ENCODE peak calls at places on chromosome 14, in four cellular contexts. M, U, C and I are unnamed samples.

GRCh38 chr14:100436745-100437406 is 113.7 kb downstream of the SLC25A47 start:
- DNase-seq in M (no peak), U (no peak), C (no peak), I (no peak)

GRCh38 chr14:91366749-91367148 is 50.9 kb downstream of the CCDC88C start:
- DNase-seq in U (no peak), C (no peak), M (no peak), I (no peak)

GRCh38 chr14:64225156-64225757 is 68.9 kb downstream of the ESR2 start:
- DNase-seq in C (no peak), M (no peak), U (no peak), I (no peak)

GRCh38 chr14:105481886-105482454 is 4.7 kb upstream of the CRIP1 start:
- DNase-seq in U (peak), M (peak), C (peak), I (no peak)

GRCh38 chr14:57189070-57189469 is 79.6 kb downstream of the EXOC5 start:
- DNase-seq in C (no peak), M (peak), U (peak), I (no peak)

GRCh38 chr14:32724864-32725550 is 213.7 kb upstream of the NPAS3 start:
- DNase-seq in U (no peak), M (no peak), C (no peak), I (no peak)

GRCh38 chr14:70988452-70988851 is 81.2 kb downstream of the PCNX1 start:
- DNase-seq in C (no peak), U (no peak), M (no peak), I (no peak)

GRCh38 chr14:89240414-89240813 is 176.6 kb downstream of the FOXN3 start:
- DNase-seq in C (no peak), M (no peak), U (no peak), I (no peak)

GRCh38 chr14:75542585-75543091 is 20.4 kb downstream of the BATF start:
- DNase-seq in M (no peak), U (no peak), C (peak), I (no peak)

GRCh38 chr14:68762944-68763831 is 29.7 kb downstream of the ZFP36L1 start:
- DNase-seq in M (no peak), U (peak), C (peak), I (no peak)
- H3K4me3 ChIP-seq in M (no peak), U (peak), C (no peak), I (no peak)

GRCh38 chr14:29806124-29806517 is 121.5 kb downstream of the PRKD1 start:
- DNase-seq in M (no peak), U (no peak), C (no peak), I (no peak)

GRCh38 chr14:29805415-29806123 is 122.1 kb downstream of the PRKD1 start:
- DNase-seq in C (no peak), U (no peak), M (no peak), I (peak)

GRCh38 chr14:29802211-29802610 is 125.4 kb downstream of the PRKD1 start:
- DNase-seq in U (no peak), C (no peak), M (no peak), I (no peak)

GRCh38 chr14:29803045-29803444 is 124.6 kb downstream of the PRKD1 start:
- DNase-seq in M (no peak), U (no peak), C (no peak), I (no peak)

DNA sequence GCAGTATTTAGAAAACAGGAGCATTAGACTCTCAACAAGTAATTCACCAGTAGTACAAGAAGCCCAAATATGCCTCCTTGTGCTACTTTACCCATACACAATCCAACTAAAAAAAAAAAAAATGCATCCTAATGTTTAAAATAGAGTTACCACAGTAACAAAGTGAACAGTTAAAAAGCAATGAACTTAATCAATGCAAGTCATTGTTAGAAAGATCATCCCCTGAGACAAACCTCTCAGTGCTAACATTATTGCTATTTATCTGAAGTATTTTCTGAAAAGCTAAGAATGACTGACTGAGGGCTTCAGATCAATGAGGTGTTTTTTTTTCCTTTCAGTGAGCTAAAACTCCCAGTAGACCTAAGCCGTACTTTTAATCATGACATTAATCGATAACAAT is 123.2 kb downstream of the PRKD1 start:
- DNase-seq in M (no peak), U (no peak), C (no peak), I (no peak)
- TF ChIP-seq CTCF in M (no peak), U (no peak), C (no peak), I (no peak)

DNA sequence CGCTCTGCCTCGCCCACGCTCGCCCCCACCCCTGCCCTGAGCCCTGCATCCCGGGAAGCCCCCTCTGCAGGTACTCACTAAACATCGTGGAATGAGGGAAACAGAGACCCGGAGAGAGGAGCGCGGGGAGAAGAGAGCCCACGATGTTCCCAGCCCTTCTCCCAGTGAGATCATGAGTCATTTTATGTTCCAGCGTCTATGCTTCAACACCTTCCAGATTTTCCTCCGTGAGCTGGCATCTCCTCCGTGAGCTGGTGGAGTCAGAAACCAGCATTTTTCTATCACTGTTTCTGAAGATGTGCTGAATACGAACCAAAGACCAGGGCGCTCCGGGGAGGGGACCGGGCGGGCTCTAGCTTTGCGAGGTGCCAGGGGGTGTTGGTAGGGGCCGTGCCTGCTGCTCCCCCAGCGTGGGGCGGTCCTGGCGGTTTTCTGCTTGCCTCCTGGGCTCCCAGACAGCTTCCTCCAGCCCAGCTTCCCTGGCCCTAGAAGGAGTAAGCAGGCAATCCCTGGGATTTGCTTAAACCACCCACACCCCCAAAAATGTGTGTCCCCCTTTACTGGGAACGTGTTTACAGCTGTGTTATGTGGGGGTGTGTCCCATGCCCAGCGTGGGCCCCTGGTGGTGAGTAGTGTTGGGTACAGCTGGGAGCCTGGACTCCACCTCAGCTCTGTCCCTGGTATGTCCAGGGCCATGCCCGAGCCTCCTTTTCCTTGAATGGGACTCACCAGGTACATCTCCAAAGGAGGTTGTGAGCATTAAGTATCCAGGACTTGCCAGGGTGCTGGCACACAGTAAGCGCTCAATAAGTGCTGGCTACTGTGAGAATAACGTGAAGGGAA is 74.2 kb downstream of the DIO3 start:
- DNase-seq in C (no peak), U (no peak), M (no peak), I (no peak)
- TF ChIP-seq TCF7L2 in C (no peak), U (no peak), M (no peak), I (no peak)

DNA sequence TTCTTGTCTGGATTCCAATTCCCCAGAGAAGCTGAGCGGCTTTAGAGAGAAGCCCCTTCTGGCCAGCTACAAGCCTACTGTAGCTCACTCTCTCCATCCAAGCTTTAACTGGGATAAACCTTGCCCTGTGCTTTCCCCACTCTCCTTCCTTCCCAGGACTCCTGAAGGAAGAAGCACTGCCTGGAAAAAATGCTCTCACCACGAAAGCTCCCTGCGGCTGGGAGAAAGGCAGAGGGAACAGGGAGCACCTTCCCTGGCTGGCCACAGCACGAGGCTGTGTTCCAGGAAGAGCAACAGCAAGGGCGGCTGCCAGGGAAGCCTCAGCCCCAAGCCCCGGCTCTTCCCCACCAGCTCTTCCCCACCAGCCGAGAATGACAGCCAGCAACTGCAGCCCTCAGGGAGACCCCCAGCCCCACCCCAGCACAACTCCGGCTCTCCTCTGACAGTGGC is 40.8 kb upstream of the PNMA1 start:
- DNase-seq in U (no peak), M (no peak), C (no peak), I (no peak)
- H3K4me3 ChIP-seq in U (peak), M (no peak), C (peak), I (peak)

GRCh38 chr14:87055007-87055406 is 938.0 kb downstream of the GALC start:
- DNase-seq in C (no peak), M (no peak), U (no peak), I (no peak)

GRCh38 chr14:87045956-87046355 is 947.0 kb downstream of the GALC start:
- DNase-seq in M (no peak), C (no peak), U (no peak), I (no peak)

GRCh38 chr14:87052646-87053225 is 940.2 kb downstream of the GALC start:
- DNase-seq in M (no peak), C (no peak), U (no peak), I (no peak)

GRCh38 chr14:87046960-87047359 is 946.0 kb downstream of the GALC start:
- DNase-seq in U (no peak), M (no peak), C (no peak), I (no peak)

DNA sequence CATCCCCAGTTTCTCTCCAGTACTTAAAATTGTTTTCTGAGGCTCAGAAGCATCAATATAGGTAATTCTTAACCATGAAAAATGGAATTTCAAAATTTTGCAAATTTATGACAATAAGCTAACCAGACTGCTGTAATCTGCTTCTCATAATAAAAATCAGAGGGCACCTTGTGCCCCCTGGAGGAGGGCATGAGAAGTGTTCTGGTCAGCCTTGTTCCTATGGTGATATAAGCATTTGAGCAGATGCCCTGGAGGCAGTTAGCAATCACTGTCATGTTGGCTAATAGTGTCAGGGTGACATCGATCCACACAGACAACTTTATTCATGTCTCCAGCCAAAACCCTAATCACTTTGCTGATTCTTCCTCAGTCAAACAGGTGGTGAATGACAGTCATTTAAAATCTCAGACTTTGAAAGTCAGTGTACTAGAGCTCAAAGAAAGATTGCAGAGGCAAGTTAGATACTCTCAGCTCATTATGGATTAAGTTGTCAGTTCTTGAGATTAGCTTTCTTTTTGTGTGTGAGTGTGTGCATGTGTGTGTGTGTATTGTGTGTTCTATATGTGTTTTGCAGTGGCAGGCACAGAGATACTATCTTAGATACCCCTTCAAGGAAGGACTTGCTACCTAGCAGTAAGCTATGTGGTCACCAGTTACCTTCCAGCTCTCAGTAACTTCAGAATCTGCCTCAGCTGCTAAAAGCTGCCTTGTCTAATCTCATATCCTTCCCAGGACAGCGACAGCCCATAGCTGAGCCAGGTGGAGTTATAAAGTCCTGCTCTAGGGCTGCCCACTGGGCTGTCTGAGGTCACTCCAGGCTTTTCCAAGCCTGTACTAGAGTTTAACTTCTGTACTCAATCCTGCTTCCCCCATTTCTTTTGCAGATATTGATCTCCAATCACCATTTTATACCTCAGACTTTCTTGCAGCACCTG is 942.8 kb downstream of the GALC start:
- DNase-seq in M (no peak), C (peak), U (peak), I (no peak)
- TF ChIP-seq CTCF in M (peak), C (no peak), U (peak), I (peak)

GRCh38 chr14:54467280-54467679 is 21.5 kb downstream of the GMFB start:
- DNase-seq in M (no peak), U (no peak), C (no peak), I (no peak)
- TF ChIP-seq TCF7L2 in M (no peak), U (no peak), C (no peak), I (no peak)

GRCh38 chr14:99273025-99273723 is 1.2 kb upstream of the BCL11B start:
- DNase-seq in M (no peak), C (no peak), U (peak), I (no peak)
- H3K4me3 ChIP-seq in M (no peak), C (no peak), U (peak), I (peak)

GRCh38 chr14:103155826-103156394 is 32.6 kb downstream of the TNFAIP2 start:
- DNase-seq in C (no peak), U (no peak), M (no peak), I (no peak)
- TF ChIP-seq CTCF in C (no peak), U (no peak), M (no peak), I (no peak)

GRCh38 chr14:52058346-52058745 is 10.5 kb downstream of the NID2 start:
- DNase-seq in U (no peak), M (no peak), C (no peak), I (no peak)
- TF ChIP-seq TCF7L2 in U (no peak), M (no peak), C (no peak), I (no peak)